ENCODE peak calls at places on chromosomes 12 and 14, in seven cellular contexts. B, G, A, T, Y, W and K are unnamed samples. For H3K9me3, the result is how much of the 10 kb centered on the place peaks cover.

GRCh38 chr14:34502826-34503225 is 36.7 kb downstream of the EAPP start:
- DNase-seq in T (no peak), A (no peak), W (no peak), B (no peak), Y (no peak), G (no peak), K (no peak)

GRCh38 chr14:71021347-71022014 is 114.2 kb downstream of the PCNX1 start:
- DNase-seq in T (peak), B (no peak), A (no peak), Y (no peak), W (no peak), G (no peak), K (no peak)

GRCh38 chr12:40031965-40032364 is 73.9 kb downstream of the SLC2A13 start:
- DNase-seq in B (no peak), T (no peak), Y (no peak), A (no peak), W (no peak), G (no peak), K (no peak)

GRCh38 chr14:92800525-92800924 is 6.4 kb downstream of the GOLGA5 start:
- DNase-seq in T (no peak), G (no peak), Y (no peak), W (no peak), A (no peak), B (no peak), K (no peak)

GRCh38 chr14:26414103-26414502 is 183.7 kb downstream of the NOVA1 start:
- DNase-seq in W (no peak), Y (no peak), B (no peak), T (no peak), A (no peak), G (no peak), K (no peak)

GRCh38 chr12:48027183-48028002 is 23.1 kb upstream of the COL2A1 start:
- DNase-seq in Y (peak), T (no peak), G (no peak), B (no peak), W (no peak), A (no peak), K (no peak)

GRCh38 chr12:74235342-74235741 is 302.3 kb upstream of the ATXN7L3B start:
- DNase-seq in W (no peak), T (no peak), G (no peak), Y (no peak), A (no peak), B (no peak), K (no peak)

GRCh38 chr12:108826807-108827721 is 30.3 kb downstream of the SSH1 start:
- DNase-seq in A (no peak), T (no peak), B (no peak), W (no peak), G (no peak), Y (no peak), K (no peak)

GRCh38 chr12:27838543-27838942 is 58.5 kb upstream of the MANSC4 start:
- DNase-seq in T (no peak), A (no peak), W (no peak), G (no peak), Y (no peak), B (no peak), K (no peak)

GRCh38 chr12:10632226-10632625 is 18.8 kb upstream of the MAGOHB start:
- DNase-seq in G (no peak), A (no peak), Y (no peak), W (no peak), T (no peak), B (no peak), K (no peak)

GRCh38 chr12:4881665-4882064 is 28.0 kb upstream of the KCNA1 start:
- DNase-seq in W (no peak), T (no peak), B (no peak), G (no peak), Y (no peak), A (no peak), K (no peak)

GRCh38 chr14:23094666-23095195 is at the start of gene ACIN1:
- DNase-seq in Y (peak), T (peak), A (no peak), G (no peak), B (peak), W (no peak), K (peak)

GRCh38 chr12:53952335-53952694 is 2.4 kb upstream of the HOXC12 start:
- DNase-seq in W (no peak), Y (no peak), T (no peak), G (no peak), B (no peak), A (no peak), K (no peak)

GRCh38 chr12:55728932-55729591 is at the start of gene CD63:
- DNase-seq in B (peak), T (peak), W (peak), Y (peak), A (peak), G (peak), K (peak)

DNA sequence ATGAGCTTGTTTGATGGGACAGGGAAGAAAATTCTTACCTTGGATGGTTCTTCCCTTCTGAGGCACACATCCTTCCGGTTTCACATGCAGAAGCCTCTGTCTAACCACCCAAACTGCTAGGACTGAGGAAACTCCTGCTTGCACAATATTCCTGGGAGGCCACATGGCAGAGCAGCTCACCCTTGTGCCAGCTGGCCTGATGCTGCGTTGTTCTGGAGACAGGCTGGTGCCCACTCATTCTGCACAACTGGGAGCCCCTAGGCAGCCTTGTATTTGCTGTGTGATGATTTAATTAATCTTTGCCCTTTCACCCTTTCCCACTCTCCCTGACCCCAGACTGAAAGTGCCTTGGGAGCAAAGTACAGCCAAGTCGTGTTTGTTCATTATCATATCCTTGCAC is 130.8 kb downstream of the RTN1 start:
- DNase-seq in W (no peak), T (no peak), B (peak), G (no peak), A (peak), Y (no peak), K (no peak)
- H3K9me3 ChIP-seq in W (under half), T (under half), B (under half), G (under half), A (under half), Y (under half), K (under half)

GRCh38 chr12:51025748-51026654 is at the start of gene SLC11A2:
- DNase-seq in W (peak), T (peak), G (peak), Y (peak), B (peak), A (peak), K (peak)
- TF ChIP-seq CTCF in W (no peak), T (no peak), G (peak), Y (no peak), B (peak), A (no peak), K (no peak)

GRCh38 chr12:133073836-133074235 is 6.9 kb upstream of the ZNF140 start:
- DNase-seq in A (no peak), Y (no peak), G (no peak), B (no peak), T (no peak), W (no peak), K (no peak)
- H3K9me3 ChIP-seq in A (under half), Y (half or more), G (half or more), B (under half), T (under half), W (half or more), K (half or more)

DNA sequence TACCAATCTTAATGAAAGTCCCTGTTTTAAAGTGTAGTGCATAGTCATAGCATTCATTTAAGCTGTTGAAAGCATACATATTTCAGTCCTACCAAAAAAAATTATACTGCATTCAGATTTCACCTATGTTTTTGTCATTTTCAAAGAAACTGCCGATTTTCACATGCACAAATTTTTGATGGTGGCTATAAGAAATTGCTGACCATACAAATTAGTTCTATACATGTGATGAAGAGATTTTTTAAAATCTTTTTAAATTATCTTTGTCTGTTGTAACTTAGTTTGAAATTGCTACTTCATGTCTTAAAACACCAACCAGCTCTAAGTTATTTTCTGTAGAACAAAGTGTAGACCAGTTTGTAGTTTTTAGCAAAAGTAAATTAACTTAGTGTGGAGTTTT is 3.5 kb upstream of the GTF2A1 start:
- DNase-seq in Y (no peak), T (no peak), G (no peak), A (no peak), B (no peak), W (no peak), K (no peak)
- TF ChIP-seq CTCF in Y (no peak), T (no peak), G (no peak), A (no peak), B (no peak), W (no peak), K (no peak)

GRCh38 chr14:105647784-105648608 is 121.6 kb downstream of the TMEM121 start:
- DNase-seq in B (no peak), T (no peak), Y (peak), A (no peak), G (no peak), W (no peak), K (no peak)
- H3K9me3 ChIP-seq in B (under half), T (under half), Y (under half), A (under half), G (under half), W (under half), K (under half)

GRCh38 chr12:122865268-122866231 is 30.3 kb downstream of the HIP1R start:
- DNase-seq in W (peak), Y (no peak), A (peak), B (no peak), G (no peak), T (peak), K (peak)
- TF ChIP-seq CTCF in W (peak), Y (no peak), A (peak), B (no peak), G (peak), T (peak), K (no peak)

GRCh38 chr12:133235401-133236112 is at the start of gene ANHX:
- DNase-seq in A (peak), Y (no peak), B (no peak), G (no peak), T (no peak), W (no peak), K (no peak)

GRCh38 chr12:133236144-133236543 is 467 bp upstream of the ANHX start:
- DNase-seq in W (no peak), G (no peak), Y (no peak), B (no peak), A (peak), T (no peak), K (no peak)

GRCh38 chr12:133236556-133236955 is 879 bp upstream of the ANHX start:
- DNase-seq in B (no peak), A (peak), Y (no peak), W (no peak), T (no peak), G (no peak), K (no peak)

GRCh38 chr12:133233993-133234564 is 1.6 kb downstream of the ANHX start:
- DNase-seq in A (peak), Y (no peak), T (no peak), G (no peak), B (no peak), W (no peak), K (no peak)

GRCh38 chr12:133234971-133235370 is 706 bp downstream of the ANHX start:
- DNase-seq in W (no peak), G (no peak), B (no peak), A (no peak), T (no peak), Y (no peak), K (no peak)
- H3K9me3 ChIP-seq in W (half or more), G (under half), B (under half), A (under half), T (under half), Y (under half), K (half or more)

GRCh38 chr12:126617312-126617711 is 1552.1 kb downstream of the AACS start:
- DNase-seq in W (no peak), B (no peak), G (no peak), A (no peak), Y (no peak), T (peak), K (no peak)
- TF ChIP-seq CTCF in W (no peak), B (peak), G (no peak), A (no peak), Y (no peak), T (peak), K (no peak)